ENCODE peak calls at places on chromosomes 11 and 22, in eight cellular contexts. Y is T-helper 9 cell, D is Daoy, V is activated T-cell treated with anti-CD3 and anti-CD28 coated beads for 24 hours, W is GM19239, U is NCI-H524, I is esophagus squamous epithelium, L is heart right ventricle. B is an unnamed sample.

GRCh38 chr22:45341503-45341902 is 31.8 kb downstream of the FAM118A start:
- DNase-seq in Y (no peak), D (no peak), V (peak), W (no peak), U (no peak), I (no peak), L (peak), B (no peak)

GRCh38 chr11:74689666-74690065 is 41.6 kb downstream of the CHRDL2 start:
- DNase-seq in Y (no peak), D (no peak), V (no peak), W (no peak), U (no peak), I (no peak), L (no peak), B (peak)

GRCh38 chr11:84524422-84525051 is 1102.6 kb downstream of the DLG2 start:
- DNase-seq in Y (no peak), D (no peak), V (no peak), W (no peak), U (no peak), I (no peak), L (no peak), B (peak)

GRCh38 chr11:72038491-72038890 is 39.8 kb downstream of the IL18BP start:
- DNase-seq in Y (no peak), D (no peak), V (no peak), W (no peak), U (no peak), I (no peak), L (peak), B (peak)

GRCh38 chr11:116473790-116474346 is 298.9 kb downstream of the BUD13 start:
- DNase-seq in Y (no peak), D (no peak), V (no peak), W (no peak), U (no peak), I (no peak), L (no peak), B (no peak)

GRCh38 chr22:39997939-39998726 is 3.4 kb downstream of the FAM83F start:
- DNase-seq in Y (no peak), D (peak), V (no peak), W (no peak), U (peak), I (no peak), L (peak), B (no peak)

GRCh38 chr11:70783356-70783755 is 385.0 kb downstream of the CTTN start:
- DNase-seq in Y (no peak), D (no peak), V (no peak), W (no peak), U (no peak), I (no peak), L (no peak), B (no peak)

GRCh38 chr11:130737866-130738431 is 178.3 kb downstream of the SNX19 start:
- DNase-seq in Y (no peak), D (peak), V (no peak), W (no peak), U (no peak), I (no peak), L (peak), B (peak)

GRCh38 chr22:49294656-49295464 is 532.8 kb downstream of the BRD1 start:
- DNase-seq in Y (no peak), D (no peak), V (no peak), W (no peak), U (no peak), I (no peak), L (no peak), B (no peak)

GRCh38 chr11:68821670-68822069 is 20.0 kb downstream of the CPT1A start:
- DNase-seq in Y (no peak), D (no peak), V (no peak), W (no peak), U (no peak), I (no peak), L (no peak), B (no peak)

GRCh38 chr11:128685383-128686044 is 8.4 kb upstream of the FLI1 start:
- DNase-seq in Y (no peak), D (no peak), V (no peak), W (no peak), U (no peak), I (no peak), L (no peak), B (no peak)

GRCh38 chr11:33608386-33608785 is 92.2 kb downstream of the C11orf91 start:
- DNase-seq in Y (no peak), D (no peak), V (no peak), W (no peak), U (no peak), I (no peak), L (no peak), B (no peak)

GRCh38 chr11:86954288-86955110 is 696 bp downstream of the FZD4 start:
- DNase-seq in Y (no peak), D (peak), V (no peak), W (no peak), U (no peak), I (no peak), L (peak), B (no peak)

GRCh38 chr11:63494936-63495335 is 4.0 kb upstream of the PLAAT5 start:
- DNase-seq in Y (no peak), D (no peak), V (no peak), W (no peak), U (no peak), I (no peak), L (no peak), B (no peak)

GRCh38 chr22:40178417-40179409 is 988 bp downstream of the TNRC6B start:
- DNase-seq in Y (no peak), D (peak), V (no peak), W (no peak), U (peak), I (no peak), L (no peak), B (no peak)

GRCh38 chr22:43270314-43270908 is 72.8 kb downstream of the SCUBE1 start:
- DNase-seq in Y (no peak), D (peak), V (no peak), W (peak), U (no peak), I (no peak), L (no peak), B (no peak)

GRCh38 chr11:96218901-96219300 is 124.1 kb downstream of the MAML2 start:
- DNase-seq in Y (no peak), D (no peak), V (no peak), W (no peak), U (no peak), I (no peak), L (no peak), B (no peak)

GRCh38 chr11:8250446-8250845 is 13.2 kb downstream of the LMO1 start:
- DNase-seq in Y (no peak), D (no peak), V (no peak), W (no peak), U (no peak), I (no peak), L (no peak), B (no peak)

GRCh38 chr11:46119352-46120216 is 1.7 kb downstream of the PHF21A start:
- DNase-seq in Y (peak), D (peak), V (peak), W (no peak), U (peak), I (no peak), L (peak), B (peak)

GRCh38 chr22:43957871-43958270 is 2.6 kb downstream of the SAMM50 start:
- DNase-seq in Y (no peak), D (peak), V (no peak), W (no peak), U (no peak), I (no peak), L (peak), B (no peak)

B was measured in fibroblast of the conjunctiva.